ENCODE peak calls at places on chromosomes 6 and 20, in nine cellular contexts. L, G, F, J, A, T, E, N and B are unnamed samples.

GRCh38 chr6:128336436-128337095 is 183.8 kb downstream of the PTPRK start:
- DNase-seq in A (no peak), G (peak), L (no peak), N (no peak), T (no peak), J (no peak), F (no peak), E (no peak), B (peak)

GRCh38 chr6:18022398-18023231 is 35.2 kb upstream of the KIF13A start:
- DNase-seq in E (no peak), T (peak), A (no peak), F (peak), N (no peak), J (no peak), L (no peak), G (peak), B (peak)

GRCh38 chr20:58141971-58142842 is 86.2 kb downstream of the ANKRD60 start:
- DNase-seq in A (no peak), L (no peak), G (no peak), J (no peak), N (no peak), T (no peak), F (no peak), E (peak), B (no peak)

GRCh38 chr6:78962458-78962857 is 95.1 kb downstream of the IRAK1BP1 start:
- DNase-seq in G (no peak), N (no peak), F (no peak), E (no peak), T (no peak), J (peak), A (no peak), L (no peak), B (no peak)

GRCh38 chr20:62142252-62143117 is 709 bp downstream of the PSMA7 start:
- DNase-seq in L (peak), N (no peak), G (no peak), J (peak), T (peak), F (no peak), E (no peak), A (no peak), B (peak)

GRCh38 chr6:12483712-12484111 is 193.6 kb downstream of the EDN1 start:
- DNase-seq in E (no peak), L (peak), A (no peak), N (no peak), G (peak), F (peak), J (no peak), T (no peak), B (peak)

GRCh38 chr6:43444036-43444435 is 11.3 kb downstream of the DLK2 start:
- DNase-seq in L (no peak), J (no peak), G (no peak), N (no peak), T (no peak), E (no peak), A (peak), F (no peak), B (no peak)

GRCh38 chr6:169839493-169839892 is 88.1 kb downstream of the ERMARD start:
- DNase-seq in L (no peak), G (no peak), F (no peak), J (no peak), T (no peak), E (no peak), A (no peak), N (no peak), B (no peak)

GRCh38 chr6:34378470-34378869 is 14.0 kb downstream of the NUDT3 start:
- DNase-seq in A (no peak), E (no peak), F (no peak), T (no peak), L (no peak), J (no peak), N (no peak), G (no peak), B (no peak)

GRCh38 chr6:14177413-14178082 is 60.0 kb downstream of the CD83 start:
- DNase-seq in E (no peak), T (no peak), A (no peak), G (no peak), L (no peak), F (no peak), J (no peak), N (no peak), B (no peak)